ENCODE peak calls at places on chromosomes 5 and 9, in nine cellular contexts. L, T, J, D, A, B, R, P and Y are unnamed samples.
A peak's percentile ranks its signal among the peaks of the same experiment; 100 is the strongest.

GRCh38 chr5:54742417-54742889 is 224.9 kb downstream of the SNX18 start:
- DNase-seq in L (no peak), T (peak; percentile 86), J (no peak), D (peak; percentile 17), A (no peak), B (peak; percentile 27), R (no peak), P (peak; percentile 49), Y (peak; percentile 80)

GRCh38 chr5:104299998-104300706 is 737.6 kb upstream of the NUDT12 start:
- DNase-seq in L (no peak), T (no peak), J (no peak), D (no peak), A (peak; percentile 3), B (no peak), R (no peak), P (no peak), Y (no peak)

GRCh38 chr9:21267141-21267540 is 27.3 kb upstream of the IFNA14 start:
- DNase-seq in L (no peak), T (no peak), J (no peak), D (no peak), A (no peak), B (no peak), R (no peak), P (no peak), Y (no peak)

GRCh38 chr5:2153350-2153749 is 270.6 kb upstream of the IRX4 start:
- DNase-seq in L (no peak), T (no peak), J (no peak), D (no peak), A (no peak), B (no peak), R (no peak), P (no peak), Y (no peak)

GRCh38 chr5:140113180-140113698 is 670 bp upstream of the PURA start:
- DNase-seq in L (peak; percentile 15), T (no peak), J (no peak), D (no peak), A (peak; percentile 38), B (peak; percentile 56), R (peak; percentile 86), P (no peak), Y (no peak)

GRCh38 chr5:138955013-138955660 is 80.0 kb upstream of the LRRTM2 start:
- DNase-seq in L (peak; percentile 56), T (no peak), J (peak; percentile 41), D (peak; percentile 55), A (no peak), B (no peak), R (no peak), P (peak; percentile 84), Y (no peak)

GRCh38 chr5:53543401-53543800 is 17.0 kb upstream of the NDUFS4 start:
- DNase-seq in L (no peak), T (peak; percentile 28), J (no peak), D (no peak), A (no peak), B (peak; percentile 37), R (no peak), P (peak; percentile 3), Y (peak; percentile 1)

GRCh38 chr5:102799017-102799416 is 43.9 kb downstream of the PAM start:
- DNase-seq in L (no peak), T (peak; percentile 65), J (no peak), D (no peak), A (no peak), B (no peak), R (no peak), P (no peak), Y (no peak)

GRCh38 chr5:113022661-113023060 is 46.1 kb downstream of the DCP2 start:
- DNase-seq in L (no peak), T (no peak), J (no peak), D (no peak), A (no peak), B (no peak), R (no peak), P (no peak), Y (no peak)

GRCh38 chr9:93127395-93127911 is 6.6 kb downstream of the NINJ1 start:
- DNase-seq in L (peak; percentile 31), T (peak; percentile 38), J (peak; percentile 26), D (no peak), A (no peak), B (no peak), R (peak; percentile 86), P (peak; percentile 36), Y (no peak)

GRCh38 chr5:149608936-149609502 is 27.7 kb downstream of the ARHGEF37 start:
- DNase-seq in L (no peak), T (no peak), J (no peak), D (no peak), A (no peak), B (no peak), R (no peak), P (no peak), Y (no peak)

GRCh38 chr9:133639613-133640012 is 3.5 kb downstream of the DBH start:
- DNase-seq in L (no peak), T (no peak), J (no peak), D (no peak), A (no peak), B (no peak), R (no peak), P (no peak), Y (no peak)

GRCh38 chr9:71121275-71122168 is at the start of gene TRPM3:
- DNase-seq in L (no peak), T (no peak), J (peak; percentile 27), D (no peak), A (no peak), B (peak; percentile 91), R (no peak), P (no peak), Y (no peak)

GRCh38 chr9:89920131-89920530 is 315.3 kb downstream of the GADD45G start:
- DNase-seq in L (no peak), T (no peak), J (no peak), D (no peak), A (no peak), B (no peak), R (peak; percentile 75), P (no peak), Y (no peak)

GRCh38 chr5:162248107-162248713 is 180.6 kb downstream of the GABRG2 start:
- DNase-seq in L (no peak), T (no peak), J (no peak), D (no peak), A (no peak), B (peak; percentile 48), R (no peak), P (no peak), Y (no peak)

GRCh38 chr5:159833088-159833487 is 83.2 kb upstream of the ADRA1B start:
- DNase-seq in L (no peak), T (no peak), J (no peak), D (no peak), A (no peak), B (peak; percentile 40), R (no peak), P (no peak), Y (no peak)
- TF ChIP-seq CTCF in L (no peak), T (no peak), J (no peak), D (no peak), A (no peak), B (peak; percentile 9), R (no peak), P (no peak), Y (no peak)

DNA sequence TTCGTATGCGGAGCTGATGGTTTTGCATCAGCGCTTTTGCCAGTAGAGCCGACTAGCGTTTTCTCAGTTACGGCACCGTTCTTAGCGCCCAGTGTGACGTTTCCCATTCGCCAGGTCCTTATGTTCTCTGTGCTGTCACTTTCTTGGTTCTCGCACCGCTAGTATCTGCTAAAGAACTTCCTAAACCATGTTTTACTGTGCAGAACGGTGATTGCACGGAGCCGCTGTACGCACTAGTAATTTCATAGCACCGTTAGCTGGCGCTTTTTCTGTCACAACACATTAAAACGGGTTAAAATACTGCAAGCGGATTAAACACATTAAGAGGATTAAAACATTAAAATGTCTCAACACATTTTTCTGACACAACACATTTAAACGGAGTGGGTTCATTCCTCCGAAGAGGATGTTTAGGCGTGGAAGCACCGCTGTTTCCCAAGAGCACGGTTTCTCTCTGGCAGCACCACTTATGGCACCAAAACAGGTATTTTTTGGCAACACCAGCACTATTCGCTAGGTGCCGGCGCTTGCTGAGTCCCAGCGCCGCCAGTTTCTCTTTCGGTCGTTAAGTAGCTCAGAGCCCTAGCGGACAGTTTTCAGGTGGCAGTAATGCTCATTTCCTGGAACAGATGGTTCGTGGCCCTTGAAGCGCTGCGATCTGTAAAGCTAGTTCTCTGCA is 20.4 kb downstream of the ANXA2R start:
- DNase-seq in L (no peak), T (peak; percentile 78), J (no peak), D (peak; percentile 81), A (peak; percentile 75), B (peak; percentile 89), R (peak; percentile 93), P (peak; percentile 92), Y (peak; percentile 50)
- TF ChIP-seq CTCF in L (peak; percentile 59), T (peak; percentile 59), J (peak; percentile 29), D (peak; percentile 43), A (peak; percentile 32), B (peak; percentile 58), R (no peak), P (peak; percentile 55), Y (peak; percentile 42)

GRCh38 chr5:5421961-5422818 is at the start of gene ICE1:
- DNase-seq in L (peak; percentile 97), T (peak; percentile 99), J (peak; percentile 99), D (peak; percentile 99), A (peak; percentile 92), B (peak; percentile 98), R (peak; percentile 99), P (peak; percentile 99), Y (peak; percentile 98)
- TF ChIP-seq CTCF in L (no peak), T (no peak), J (no peak), D (peak; percentile 38), A (no peak), B (no peak), R (no peak), P (no peak), Y (no peak)

GRCh38 chr5:73433982-73434342 is 14.6 kb downstream of the FOXD1 start:
- DNase-seq in L (no peak), T (peak; percentile 38), J (no peak), D (no peak), A (no peak), B (no peak), R (no peak), P (peak; percentile 80), Y (no peak)

GRCh38 chr5:73435640-73436534 is 12.7 kb downstream of the FOXD1 start:
- DNase-seq in L (no peak), T (no peak), J (no peak), D (no peak), A (no peak), B (peak; percentile 79), R (no peak), P (peak; percentile 41), Y (no peak)

GRCh38 chr5:73433272-73433981 is 15.2 kb downstream of the FOXD1 start:
- DNase-seq in L (no peak), T (no peak), J (no peak), D (no peak), A (no peak), B (no peak), R (no peak), P (no peak), Y (no peak)

GRCh38 chr5:73434921-73435320 is 13.7 kb downstream of the FOXD1 start:
- DNase-seq in L (no peak), T (no peak), J (no peak), D (no peak), A (no peak), B (no peak), R (no peak), P (no peak), Y (no peak)

DNA sequence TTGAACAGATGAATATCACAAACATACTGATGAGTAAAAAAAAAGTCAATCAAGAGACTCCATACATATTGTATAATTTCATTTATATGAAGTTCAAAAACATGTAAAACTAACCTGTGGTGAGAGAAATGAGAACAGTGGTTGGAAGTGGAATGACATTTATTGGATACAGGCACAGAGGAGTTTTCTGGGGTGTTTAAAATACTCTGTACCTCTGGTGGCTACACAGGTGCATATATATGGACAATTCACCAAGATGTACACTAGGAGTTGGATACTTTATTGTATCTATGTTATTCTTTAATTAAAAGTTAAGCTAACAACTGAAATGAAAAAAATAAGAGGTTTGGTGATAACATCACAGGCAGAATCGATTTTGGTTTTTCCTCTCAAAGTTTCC is 14.1 kb downstream of the FOXD1 start:
- DNase-seq in L (no peak), T (no peak), J (no peak), D (no peak), A (no peak), B (no peak), R (no peak), P (no peak), Y (no peak)
- TF ChIP-seq CTCF in L (no peak), T (no peak), J (no peak), D (no peak), A (no peak), B (no peak), R (no peak), P (no peak), Y (peak; percentile 43)